ENCODE peak calls at places on chromosomes 3 and 15, in seven cellular contexts. F, S, Y, R, T, K and Z are unnamed samples.

GRCh38 chr3:115363071-115363470 is 216.0 kb upstream of the ZBTB20 start:
- DNase-seq in R (peak), T (no peak), S (no peak), F (no peak), K (no peak), Y (no peak), Z (no peak)

GRCh38 chr15:44458429-44458828 is 31.0 kb downstream of the CTDSPL2 start:
- DNase-seq in K (no peak), S (no peak), R (no peak), Y (no peak), T (no peak), F (no peak), Z (no peak)

GRCh38 chr3:79405183-79405582 is 362.6 kb downstream of the ROBO1 start:
- DNase-seq in F (peak), K (no peak), R (no peak), Y (no peak), T (no peak), S (no peak), Z (no peak)

GRCh38 chr3:36648241-36649034 is 115.9 kb downstream of the DCLK3 start:
- DNase-seq in Y (no peak), R (peak), T (no peak), K (peak), F (no peak), S (peak), Z (no peak)

GRCh38 chr3:155519081-155519480 is 225.6 kb upstream of the STRIT1 start:
- DNase-seq in S (no peak), Y (no peak), T (no peak), R (no peak), K (no peak), F (peak), Z (no peak)

GRCh38 chr15:91346259-91346658 is 246.2 kb downstream of the SV2B start:
- DNase-seq in K (no peak), Y (no peak), S (no peak), R (no peak), F (no peak), T (no peak), Z (no peak)

GRCh38 chr3:14561051-14561634 is 21.0 kb upstream of the GRIP2 start:
- DNase-seq in T (no peak), R (peak), S (peak), F (no peak), K (no peak), Y (no peak), Z (no peak)

GRCh38 chr3:31980530-31981205 is 394 bp downstream of the OSBPL10 start:
- DNase-seq in Y (peak), S (peak), T (peak), K (no peak), R (peak), F (peak), Z (peak)

GRCh38 chr15:101325263-101326025 is 30.4 kb upstream of the SNRPA1 start:
- DNase-seq in K (no peak), T (no peak), Y (no peak), S (no peak), F (no peak), R (no peak), Z (no peak)

GRCh38 chr3:82354181-82354696 is 592.8 kb upstream of the GBE1 start:
- DNase-seq in R (no peak), K (no peak), S (no peak), Y (no peak), F (peak), T (no peak), Z (no peak)

GRCh38 chr3:72629191-72629611 is 219.0 kb downstream of the SHQ1 start:
- DNase-seq in R (no peak), F (peak), K (no peak), T (no peak), S (peak), Y (no peak), Z (no peak)

GRCh38 chr3:159817571-159817970 is 171.1 kb upstream of the IL12A start:
- DNase-seq in F (no peak), K (no peak), R (no peak), T (no peak), Y (no peak), S (no peak), Z (no peak)